ENCODE peak calls at places on chromosomes 11 and 22, in seven cellular contexts. V is breast epithelium, O is IMR-90, Q is endodermal cell, D is Caco-2, E is astrocyte, A is tibial artery. U is an unnamed sample. For H3K36me3, the result is how much of the 10 kb centered on the place peaks cover.

GRCh38 chr11:125072210-125072960 is 9.3 kb downstream of the SLC37A2 start:
- DNase-seq in V (no peak), O (no peak), Q (peak), D (peak), E (no peak), A (peak), U (no peak)

GRCh38 chr11:105903113-105903512 is 118.9 kb downstream of the MSANTD4 start:
- DNase-seq in V (no peak), O (peak), Q (no peak), D (no peak), E (peak), A (no peak), U (no peak)

GRCh38 chr11:121544956-121545355 is 92.2 kb upstream of the SORL1-AS1 start:
- DNase-seq in V (no peak), O (no peak), Q (no peak), D (no peak), E (no peak), A (no peak), U (no peak)

GRCh38 chr11:69200331-69201047 is 44.8 kb downstream of the SMIM38 start:
- DNase-seq in V (no peak), O (no peak), Q (peak), D (peak), E (no peak), A (no peak), U (no peak)

GRCh38 chr11:28098257-28098656 is 9.7 kb downstream of the KIF18A start:
- DNase-seq in V (no peak), O (no peak), Q (no peak), D (no peak), E (no peak), A (no peak), U (no peak)

GRCh38 chr11:108931168-108931567 is 266.3 kb downstream of the DDX10 start:
- DNase-seq in V (no peak), O (peak), Q (no peak), D (no peak), E (no peak), A (no peak), U (no peak)

GRCh38 chr11:3158821-3159220 is 6.3 kb downstream of the OSBPL5 start:
- DNase-seq in V (no peak), O (no peak), Q (no peak), D (no peak), E (no peak), A (peak), U (no peak)

GRCh38 chr22:23532756-23533155 is 47.3 kb downstream of the IGLL1 start:
- DNase-seq in V (no peak), O (no peak), Q (peak), D (no peak), E (no peak), A (no peak), U (no peak)

GRCh38 chr11:29448246-29448877 is 568.5 kb downstream of the KCNA4 start:
- DNase-seq in V (no peak), O (peak), Q (peak), D (no peak), E (no peak), A (no peak), U (no peak)

GRCh38 chr22:26805131-26805530 is 147.7 kb downstream of the MIAT start:
- DNase-seq in V (no peak), O (peak), Q (no peak), D (no peak), E (peak), A (no peak), U (no peak)

GRCh38 chr11:59849129-59849528 is 3.8 kb upstream of the CBLIF start:
- DNase-seq in V (no peak), O (no peak), Q (no peak), D (no peak), E (no peak), A (no peak), U (no peak)

GRCh38 chr11:126359431-126360048 is 4.1 kb downstream of the ST3GAL4 start:
- DNase-seq in V (peak), O (peak), Q (no peak), D (no peak), E (peak), A (peak), U (no peak)

GRCh38 chr22:45771057-45771456 is 99.4 kb downstream of the ATXN10 start:
- DNase-seq in V (no peak), O (no peak), Q (no peak), D (no peak), E (no peak), A (no peak), U (no peak)

GRCh38 chr11:75563978-75564552 is 2.0 kb downstream of the SERPINH1 start:
- DNase-seq in V (no peak), O (peak), Q (peak), D (no peak), E (peak), A (peak), U (no peak)

GRCh38 chr11:128550967-128551522 is 36.3 kb downstream of the ETS1 start:
- DNase-seq in V (no peak), O (no peak), Q (no peak), D (no peak), E (no peak), A (no peak), U (no peak)

GRCh38 chr11:19428206-19429001 is 187.7 kb upstream of the E2F8 start:
- DNase-seq in V (no peak), O (peak), Q (no peak), D (no peak), E (no peak), A (no peak), U (no peak)

GRCh38 chr11:2534131-2534956 is 89.5 kb downstream of the KCNQ1 start:
- DNase-seq in V (no peak), O (no peak), Q (no peak), D (peak), E (no peak), A (no peak), U (no peak)

GRCh38 chr11:111570796-111571195 is 30.3 kb downstream of the LAYN start:
- DNase-seq in V (no peak), O (no peak), Q (no peak), D (no peak), E (no peak), A (no peak), U (no peak)

GRCh38 chr11:124961972-124962609 is 8.1 kb downstream of the CCDC15 start:
- DNase-seq in V (no peak), O (peak), Q (no peak), D (no peak), E (peak), A (no peak), U (no peak)

GRCh38 chr22:30234786-30235470 is 11.6 kb downstream of the LIF start:
- DNase-seq in V (no peak), O (peak), Q (peak), D (peak), E (peak), A (no peak), U (peak)

GRCh38 chr22:19126309-19126666 is 4.1 kb upstream of the DGCR2 start:
- DNase-seq in V (no peak), O (no peak), Q (no peak), D (no peak), E (no peak), A (no peak), U (no peak)

GRCh38 chr11:71490731-71491390 is 36.2 kb upstream of the KRTAP5-7 start:
- DNase-seq in V (no peak), O (no peak), Q (no peak), D (peak), E (no peak), A (no peak), U (no peak)

GRCh38 chr22:28759861-28760560 is 12.5 kb upstream of the CCDC117 start:
- DNase-seq in V (no peak), O (peak), Q (peak), D (no peak), E (no peak), A (no peak), U (no peak)

GRCh38 chr11:111176603-111177002 is 68.9 kb upstream of the POU2AF2 start:
- DNase-seq in V (no peak), O (no peak), Q (no peak), D (no peak), E (no peak), A (no peak), U (no peak)

GRCh38 chr11:15828241-15828903 is 528.0 kb downstream of the SOX6 start:
- DNase-seq in V (no peak), O (no peak), Q (no peak), D (no peak), E (no peak), A (no peak), U (no peak)

GRCh38 chr11:87604350-87604749 is 566.6 kb downstream of the TMEM135 start:
- DNase-seq in V (no peak), O (no peak), Q (no peak), D (no peak), E (no peak), A (no peak), U (no peak)

GRCh38 chr11:124950606-124951330 is 3.2 kb upstream of the CCDC15 start:
- DNase-seq in V (no peak), O (no peak), Q (no peak), D (no peak), E (no peak), A (no peak), U (no peak)

GRCh38 chr11:32288276-32288675 is 147.1 kb downstream of the WT1 start:
- DNase-seq in V (no peak), O (no peak), Q (peak), D (no peak), E (no peak), A (no peak), U (no peak)

GRCh38 chr11:131302831-131303230 is 67.6 kb upstream of the NTM start:
- DNase-seq in V (no peak), O (no peak), Q (no peak), D (no peak), E (peak), A (no peak), U (no peak)

GRCh38 chr11:61777234-61778090 is 14.9 kb downstream of the TMEM258 start:
- DNase-seq in V (no peak), O (no peak), Q (peak), D (no peak), E (no peak), A (no peak), U (no peak)

GRCh38 chr11:104946907-104947306 is 21.5 kb downstream of the CASP4 start:
- DNase-seq in V (no peak), O (peak), Q (no peak), D (no peak), E (peak), A (no peak), U (no peak)

GRCh38 chr11:24531528-24531927 is 34.7 kb downstream of the LUZP2 start:
- DNase-seq in V (no peak), O (peak), Q (no peak), D (no peak), E (no peak), A (no peak), U (no peak)

GRCh38 chr11:116101737-116102275 is 597.6 kb upstream of the CADM1 start:
- DNase-seq in V (no peak), O (no peak), Q (no peak), D (no peak), E (no peak), A (no peak), U (no peak)

GRCh38 chr22:41976070-41976901 is 7.0 kb downstream of the SEPTIN3 start:
- DNase-seq in V (no peak), O (no peak), Q (peak), D (no peak), E (no peak), A (no peak), U (no peak)

GRCh38 chr11:13126430-13126829 is 117.3 kb downstream of the RASSF10 start:
- DNase-seq in V (no peak), O (peak), Q (no peak), D (no peak), E (peak), A (no peak), U (peak)

GRCh38 chr11:327581-327923 is 6.9 kb upstream of the IFITM3 start:
- DNase-seq in V (no peak), O (no peak), Q (no peak), D (no peak), E (no peak), A (no peak), U (no peak)
- H3K4me3 ChIP-seq in V (no peak), O (no peak), Q (no peak), D (no peak), E (no peak), A (peak), U (no peak)

GRCh38 chr11:64994318-64994717 is 2.5 kb downstream of the BATF2 start:
- DNase-seq in V (no peak), O (no peak), Q (no peak), D (no peak), E (no peak), A (no peak), U (no peak)
- TF ChIP-seq CTCF in V (no peak), O (no peak), Q (no peak), D (no peak), E (no peak), A (no peak), U (no peak)

DNA sequence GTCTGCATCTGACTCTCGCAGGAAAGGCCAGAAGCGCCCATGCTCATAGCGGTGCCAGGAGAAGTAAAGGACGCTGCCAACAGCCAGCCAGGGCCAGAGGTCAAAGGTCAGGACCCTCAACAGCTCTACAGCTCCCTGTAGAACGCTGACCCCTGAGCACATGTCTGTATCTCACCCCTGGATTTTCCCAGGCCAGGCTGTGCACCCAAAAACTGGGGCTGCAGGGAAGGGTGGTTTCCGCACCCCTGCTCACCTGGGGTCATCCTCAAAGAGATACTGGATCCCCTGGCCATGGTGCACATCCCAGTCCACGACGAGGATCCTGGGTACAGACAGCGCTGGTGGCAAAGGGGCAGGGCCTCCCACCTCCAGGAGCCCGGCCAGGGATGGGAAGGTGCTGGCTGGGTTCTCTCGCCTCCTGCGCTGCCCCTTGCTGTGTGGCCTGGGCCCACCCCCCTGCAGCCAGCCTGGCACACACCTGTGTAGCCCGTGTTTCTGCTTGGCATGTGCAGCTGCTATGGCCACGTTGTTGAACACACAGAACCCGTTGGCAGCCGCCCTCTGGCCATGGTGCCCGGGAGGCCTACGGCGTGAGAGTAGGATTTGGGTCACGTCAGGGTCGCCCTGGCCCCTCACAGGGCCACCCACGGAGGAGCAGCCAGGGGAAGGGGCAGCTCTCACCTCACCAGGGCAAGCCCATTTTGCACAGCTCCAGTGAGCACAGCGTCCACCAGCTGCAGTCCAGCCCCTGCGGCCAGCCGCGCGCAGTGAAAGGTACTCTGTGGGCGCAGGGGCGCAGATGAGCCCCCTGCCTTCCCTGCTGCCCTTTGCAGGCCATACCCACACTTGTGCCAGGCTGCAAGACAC is 1.4 kb downstream of the HDAC10 start:
- DNase-seq in V (no peak), O (no peak), Q (no peak), D (no peak), E (no peak), A (no peak), U (no peak)
- H3K36me3 ChIP-seq in V (under half), O (under half), Q (under half), D (under half), E (under half), A (under half), U (under half)

GRCh38 chr11:74006743-74007304 is 2.1 kb downstream of the UCP3 start:
- DNase-seq in V (no peak), O (no peak), Q (no peak), D (no peak), E (no peak), A (no peak), U (no peak)

GRCh38 chr11:74004694-74005615 is 3.9 kb downstream of the UCP3 start:
- DNase-seq in V (no peak), O (no peak), Q (peak), D (peak), E (no peak), A (no peak), U (no peak)

GRCh38 chr11:74004046-74004693 is 4.7 kb downstream of the UCP3 start:
- DNase-seq in V (no peak), O (no peak), Q (no peak), D (peak), E (no peak), A (no peak), U (no peak)

GRCh38 chr11:74007691-74008372 is 1.1 kb downstream of the UCP3 start:
- DNase-seq in V (no peak), O (no peak), Q (peak), D (peak), E (no peak), A (no peak), U (no peak)

DNA sequence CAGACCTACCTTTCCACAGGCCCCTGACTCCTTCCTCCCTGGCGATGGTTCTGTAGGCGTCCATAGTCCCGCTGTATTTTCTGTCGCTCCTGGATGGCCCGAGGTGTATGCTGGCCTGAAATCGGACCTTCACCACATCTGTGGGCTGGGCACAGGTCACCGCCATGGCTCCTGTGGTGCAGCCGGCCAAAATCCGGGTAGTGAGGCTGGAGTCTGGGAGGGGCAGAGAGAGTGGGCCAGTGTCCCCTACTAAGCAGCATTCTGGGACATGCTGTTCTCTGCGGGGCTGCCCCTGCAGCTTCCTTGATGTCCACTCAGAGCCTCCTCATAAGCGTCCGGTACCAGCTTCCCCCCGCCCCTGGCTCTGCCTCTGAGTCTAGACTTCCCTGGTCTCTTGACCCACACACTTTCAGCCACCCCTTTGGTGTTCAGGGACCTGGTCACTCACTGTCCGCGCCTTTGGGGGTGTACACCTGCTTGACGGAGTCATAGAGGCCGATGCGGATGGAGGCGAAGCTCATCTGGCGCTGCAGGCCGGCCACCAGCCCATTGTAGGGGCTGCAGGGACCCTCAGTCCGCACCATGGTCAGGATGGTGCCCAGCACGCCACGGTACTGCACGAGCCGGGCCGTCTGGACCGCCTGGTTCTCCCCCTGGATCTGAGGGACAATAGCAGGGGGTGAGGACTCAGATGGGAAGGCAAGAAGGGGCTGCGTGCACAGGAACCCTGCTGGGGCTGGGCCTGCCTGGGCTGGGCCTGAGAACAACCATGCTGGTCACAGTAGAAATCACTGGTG is 3.0 kb downstream of the UCP3 start:
- DNase-seq in V (no peak), O (no peak), Q (peak), D (peak), E (no peak), A (no peak), U (no peak)
- H3K4me3 ChIP-seq in V (no peak), O (no peak), Q (no peak), D (no peak), E (no peak), A (no peak), U (no peak)